ENCODE peak calls at places on chromosomes 11 and 22, in four cellular contexts. B, O, J and V are unnamed samples.

GRCh38 chr11:21582791-21583190 is 610.1 kb upstream of the ANO5 start:
- DNase-seq in B (no peak), O (no peak), J (no peak), V (no peak)

GRCh38 chr22:33397381-33397907 is 339.3 kb upstream of the SYN3 start:
- DNase-seq in B (no peak), O (no peak), J (no peak), V (peak; percentile 14)

GRCh38 chr22:45587638-45588481 is 83.8 kb upstream of the ATXN10 start:
- DNase-seq in B (no peak), O (no peak), J (no peak), V (no peak)

GRCh38 chr11:70918242-70918641 is 334.1 kb downstream of the SHANK2 start:
- DNase-seq in B (no peak), O (no peak), J (no peak), V (no peak)

GRCh38 chr22:50576806-50577696 is 1.2 kb downstream of the CPT1B start:
- DNase-seq in B (no peak), O (peak; percentile 31), J (no peak), V (no peak)

GRCh38 chr11:472272-472671 is 22.2 kb downstream of the PTDSS2 start:
- DNase-seq in B (no peak), O (no peak), J (no peak), V (no peak)

GRCh38 chr22:31603574-31603973 is 58.4 kb downstream of the PISD start:
- DNase-seq in B (no peak), O (no peak), J (no peak), V (no peak)

GRCh38 chr22:35761037-35761436 is 43.4 kb downstream of the APOL5 start:
- DNase-seq in B (no peak), O (no peak), J (no peak), V (no peak)